ENCODE peak calls at places on chromosomes 12 and 14, in six cellular contexts. L is uterus, V is left ventricle myocardium inferior, I is PC-3, G is GM23248, J is tibial artery. P is an unnamed sample.

GRCh38 chr14:85528080-85528881 is 1.7 kb upstream of the FLRT2 start:
- DNase-seq in L (no peak), J (no peak), G (peak; percentile 89), I (peak; percentile 50), V (no peak), P (peak; percentile 76)

GRCh38 chr12:57771271-57771872 is 533 bp downstream of the METTL1 start:
- DNase-seq in L (peak; percentile 92), I (peak; percentile 90), G (peak; percentile 95), V (peak; percentile 86), J (peak; percentile 91), P (peak; percentile 88)

GRCh38 chr12:121400332-121401139 is 618 bp downstream of the RNF34 start:
- DNase-seq in G (peak; percentile 71), J (peak; percentile 72), I (peak; percentile 68), V (peak; percentile 25), L (no peak), P (peak; percentile 60)

GRCh38 chr12:3199551-3200031 is 122.4 kb downstream of the TSPAN9 start:
- DNase-seq in I (peak; percentile 5), J (no peak), V (no peak), G (peak; percentile 56), L (peak; percentile 46), P (peak; percentile 82)

GRCh38 chr12:78018939-78019338 is 188.2 kb downstream of the NAV3 start:
- DNase-seq in J (no peak), I (no peak), L (no peak), V (no peak), G (no peak), P (no peak)

GRCh38 chr14:34780646-34781045 is 66.3 kb upstream of the CFL2 start:
- DNase-seq in J (no peak), G (no peak), L (no peak), I (no peak), V (no peak), P (no peak)

GRCh38 chr14:75539562-75540478 is 17.6 kb downstream of the BATF start:
- DNase-seq in G (no peak), J (no peak), I (no peak), L (no peak), V (no peak), P (no peak)

GRCh38 chr12:4250691-4251090 is 22.9 kb upstream of the CCND2 start:
- DNase-seq in L (no peak), J (no peak), G (no peak), I (no peak), V (no peak), P (no peak)

GRCh38 chr14:61561657-61562276 is 133.5 kb upstream of the HIF1A start:
- DNase-seq in I (peak; percentile 99), V (peak; percentile 51), L (peak; percentile 67), G (peak; percentile 96), J (peak; percentile 89), P (peak; percentile 49)

GRCh38 chr14:59281613-59282012 is 93.1 kb downstream of the DAAM1 start:
- DNase-seq in L (no peak), J (no peak), G (peak; percentile 83), I (peak; percentile 95), V (no peak), P (no peak)

GRCh38 chr12:46557539-46558373 is 185.2 kb upstream of the SLC38A2 start:
- DNase-seq in J (no peak), G (peak; percentile 62), V (no peak), I (peak; percentile 59), L (no peak), P (no peak)

GRCh38 chr12:57543666-57544065 is 3.3 kb downstream of the DCTN2 start:
- DNase-seq in V (no peak), I (peak; percentile 29), J (peak; percentile 44), G (peak; percentile 57), L (no peak), P (no peak)

GRCh38 chr12:127158385-127159061 is 1108.4 kb upstream of the TMEM132C start:
- DNase-seq in L (no peak), G (no peak), I (no peak), J (no peak), V (no peak), P (no peak)

GRCh38 chr14:76089151-76089550 is 62.6 kb upstream of the GPATCH2L start:
- DNase-seq in V (peak; percentile 33), L (peak; percentile 20), J (no peak), G (no peak), I (no peak), P (no peak)

GRCh38 chr12:60630796-60631195 is 1035.0 kb downstream of the SLC16A7 start:
- DNase-seq in I (peak; percentile 51), L (no peak), J (no peak), V (no peak), G (no peak), P (no peak)

GRCh38 chr14:98278805-98279204 is 993.2 kb downstream of the BCL11B start:
- DNase-seq in I (no peak), L (no peak), J (no peak), G (no peak), V (no peak), P (no peak)

GRCh38 chr14:36747411-36748184 is 85.9 kb downstream of the PAX9 start:
- DNase-seq in V (no peak), J (no peak), I (peak; percentile 66), G (peak; percentile 42), L (no peak), P (no peak)

GRCh38 chr12:112559784-112560183 is 141.0 kb downstream of the PTPN11 start:
- DNase-seq in J (no peak), G (no peak), V (no peak), I (no peak), L (no peak), P (peak; percentile 2)

GRCh38 chr12:90102957-90103652 is 394.5 kb upstream of the ATP2B1 start:
- DNase-seq in G (peak; percentile 67), J (no peak), V (no peak), I (peak; percentile 61), L (no peak), P (peak; percentile 62)

GRCh38 chr12:69129014-69129413 is 110.4 kb upstream of the CPSF6 start:
- DNase-seq in G (no peak), V (no peak), J (no peak), I (no peak), L (no peak), P (peak; percentile 38)

GRCh38 chr12:63292476-63293228 is 141.7 kb upstream of the AVPR1A start:
- DNase-seq in V (no peak), G (no peak), L (no peak), I (no peak), J (no peak), P (no peak)

GRCh38 chr12:32918890-32919791 is 22.6 kb upstream of the PKP2 start:
- DNase-seq in G (peak; percentile 18), L (no peak), V (no peak), J (no peak), I (peak; percentile 72), P (peak; percentile 50)

GRCh38 chr14:55454264-55455151 is 14.1 kb upstream of the TBPL2 start:
- DNase-seq in G (peak; percentile 64), I (peak; percentile 96), L (peak; percentile 40), V (no peak), J (no peak), P (peak; percentile 89)

GRCh38 chr12:113860059-113860820 is 105.9 kb downstream of the RBM19 start:
- DNase-seq in G (no peak), V (no peak), J (no peak), L (no peak), I (no peak), P (no peak)

GRCh38 chr12:50517456-50518048 is 12.8 kb downstream of the DIP2B start:
- DNase-seq in L (no peak), V (no peak), J (no peak), I (no peak), G (peak; percentile 65), P (peak; percentile 28)

GRCh38 chr12:119988788-119989618 is at the start of gene BICDL1:
- DNase-seq in G (peak; percentile 67), V (peak; percentile 23), L (peak; percentile 21), I (peak; percentile 96), J (no peak), P (peak; percentile 85)

GRCh38 chr12:20367731-20368652 is at the start of gene PDE3A:
- DNase-seq in J (peak; percentile 89), L (peak; percentile 66), I (peak; percentile 42), G (peak; percentile 85), V (peak; percentile 74), P (peak; percentile 78)

GRCh38 chr12:47377414-47378221 is 297.9 kb upstream of the AMIGO2 start:
- DNase-seq in G (peak; percentile 99), J (peak; percentile 99), I (peak; percentile 78), L (peak; percentile 100), V (peak; percentile 96), P (peak; percentile 100)

GRCh38 chr14:100104523-100105300 is 39.5 kb downstream of the EVL start:
- DNase-seq in V (no peak), G (peak; percentile 52), L (no peak), I (peak; percentile 77), J (peak; percentile 59), P (no peak)

GRCh38 chr14:32607399-32607798 is 278.3 kb downstream of the AKAP6 start:
- DNase-seq in G (peak; percentile 39), J (no peak), V (no peak), I (no peak), L (no peak), P (peak; percentile 66)

GRCh38 chr14:32606297-32606696 is 277.2 kb downstream of the AKAP6 start:
- DNase-seq in V (no peak), L (no peak), I (peak; percentile 62), G (no peak), J (no peak), P (peak; percentile 20)

GRCh38 chr14:32608880-32609279 is 279.8 kb downstream of the AKAP6 start:
- DNase-seq in L (no peak), G (peak; percentile 81), V (no peak), J (no peak), I (peak; percentile 29), P (no peak)

GRCh38 chr14:32611752-32612151 is 282.7 kb downstream of the AKAP6 start:
- DNase-seq in G (peak; percentile 92), I (peak; percentile 93), J (no peak), V (no peak), L (no peak), P (no peak)

GRCh38 chr14:32609388-32609787 is 280.3 kb downstream of the AKAP6 start:
- DNase-seq in G (no peak), V (no peak), J (no peak), L (no peak), I (no peak), P (no peak)
- H3K4me1 ChIP-seq in G (peaks cover 53% of the 10 kb centered on the region), V (peaks cover 75% of the 10 kb centered on the region), J (no peaks in the 10 kb centered on the region), L (no peaks in the 10 kb centered on the region), I (peaks cover 38% of the 10 kb centered on the region), P (peaks cover 18% of the 10 kb centered on the region)

DNA sequence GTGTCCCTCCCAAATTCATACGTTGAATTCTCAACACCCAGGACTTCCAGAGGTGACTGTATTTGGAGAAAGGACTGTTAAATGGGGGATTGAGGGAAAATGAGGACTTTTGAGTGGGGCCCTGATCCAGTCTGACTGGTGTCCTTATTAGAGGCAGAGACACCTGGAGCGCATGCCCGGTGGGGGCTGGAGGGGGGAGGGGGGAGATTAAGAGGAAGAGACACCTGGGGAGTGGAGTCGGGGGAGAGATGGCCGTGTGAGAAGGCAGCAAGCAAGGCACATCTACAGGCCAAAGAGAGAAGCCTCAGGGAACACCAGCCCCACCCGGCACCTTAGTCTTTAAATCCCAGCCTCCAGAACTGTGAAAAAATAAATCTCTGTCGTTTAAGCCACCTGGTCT is 209.7 kb downstream of the SLC41A2 start:
- DNase-seq in I (no peak), G (no peak), V (no peak), J (no peak), L (no peak), P (no peak)
- H3K27ac ChIP-seq in I (no peak overlapping the region), G (no peak overlapping the region), V (peak overlapping the region; percentile 12), J (peak overlapping the region; percentile 58), L (no peak overlapping the region), P (no peak overlapping the region)

GRCh38 chr14:81727243-81727642 is 193.6 kb upstream of the SEL1L start:
- DNase-seq in L (no peak), J (no peak), I (peak; percentile 11), G (no peak), V (no peak), P (no peak)
- H3K27me3 ChIP-seq in L (no peaks in the 10 kb centered on the region), J (no peaks in the 10 kb centered on the region), I (no peaks in the 10 kb centered on the region), G (no peaks in the 10 kb centered on the region), V (no peaks in the 10 kb centered on the region), P (no peaks in the 10 kb centered on the region)

GRCh38 chr14:22884721-22885523 is 1.9 kb downstream of the REM2 start:
- DNase-seq in L (no peak), J (peak; percentile 60), I (no peak), V (no peak), G (no peak), P (no peak)
- H3K4me1 ChIP-seq in L (no peaks in the 10 kb centered on the region), J (no peaks in the 10 kb centered on the region), I (peaks cover 29% of the 10 kb centered on the region), V (peaks cover 20% of the 10 kb centered on the region), G (no peaks in the 10 kb centered on the region), P (peaks cover 28% of the 10 kb centered on the region)